ENCODE peak calls at places on chromosome 1, in four cellular contexts. D is NCI-H1092 treated with DMSO at 0.1 percent for 48 hours, P is EH, U is astrocyte of the cerebellum. Y is an unnamed sample.

GRCh38 chr1:67299296-67299695 is 8.4 kb upstream of the IL12RB2 start:
- DNase-seq in D (no peak), U (no peak), P (no peak), Y (no peak)

GRCh38 chr1:38953433-38953860 is 11.8 kb upstream of the RHBDL2 start:
- DNase-seq in D (no peak), U (no peak), P (no peak), Y (no peak)

GRCh38 chr1:183093821-183094287 is 70.6 kb downstream of the LAMC1 start:
- DNase-seq in U (no peak), P (peak), D (no peak), Y (no peak)

GRCh38 chr1:230112131-230112701 is 45.2 kb downstream of the GALNT2 start:
- DNase-seq in D (no peak), P (no peak), U (no peak), Y (peak)

GRCh38 chr1:93446837-93447451 is 974 bp upstream of the FNBP1L start:
- DNase-seq in U (no peak), P (no peak), D (peak), Y (peak)

GRCh38 chr1:183633676-183634343 is 1.8 kb downstream of the ARPC5 start:
- DNase-seq in P (peak), U (peak), D (peak), Y (peak)

GRCh38 chr1:212565079-212565478 is 43.5 kb upstream of the ATF3 start:
- DNase-seq in P (no peak), D (no peak), U (no peak), Y (no peak)

GRCh38 chr1:171948491-171948890 is 107.2 kb downstream of the DNM3 start:
- DNase-seq in P (peak), D (no peak), U (peak), Y (no peak)

GRCh38 chr1:218304281-218305039 is 19.4 kb downstream of the RRP15 start:
- DNase-seq in P (peak), D (peak), U (peak), Y (no peak)

Y was measured in NCI-H524.